ENCODE peak calls at places on chromosomes 13 and 19, in eight cellular contexts. N, H, Q, Y, K, V, J and M are unnamed samples.

GRCh38 chr13:42373048-42373812 is 101.3 kb downstream of the AKAP11 start:
- DNase-seq in N (no peak), Y (no peak), V (no peak), H (no peak), J (no peak), K (no peak), Q (no peak), M (no peak)

GRCh38 chr19:46495789-46496099 is at the start of gene PNMA8B:
- DNase-seq in K (no peak), H (peak; percentile 71), N (peak; percentile 75), Q (no peak), V (peak; percentile 70), Y (peak; percentile 61), J (peak; percentile 63), M (peak; percentile 64)

GRCh38 chr13:39779337-39780270 is 124.1 kb downstream of the COG6 start:
- DNase-seq in J (no peak), K (no peak), V (no peak), H (no peak), N (no peak), Q (no peak), Y (peak; percentile 54), M (no peak)

GRCh38 chr19:46863818-46864629 is 3.2 kb downstream of the ARHGAP35 start:
- DNase-seq in Q (peak; percentile 85), J (no peak), V (peak; percentile 32), Y (peak; percentile 86), H (peak; percentile 87), K (no peak), N (no peak), M (no peak)

GRCh38 chr13:88919970-88920628 is 1248.9 kb downstream of the SLITRK5 start:
- DNase-seq in V (no peak), N (no peak), K (no peak), Q (no peak), H (no peak), Y (no peak), J (no peak), M (no peak)

GRCh38 chr13:36789061-36789460 is 30.0 kb upstream of the RFXAP start:
- DNase-seq in N (no peak), K (no peak), J (no peak), H (no peak), V (no peak), Q (no peak), Y (no peak), M (no peak)

GRCh38 chr13:40399756-40400155 is 266.7 kb downstream of the FOXO1 start:
- DNase-seq in K (no peak), J (no peak), Q (no peak), N (no peak), Y (no peak), H (no peak), V (no peak), M (no peak)

GRCh38 chr13:38804536-38804935 is 117.7 kb downstream of the FREM2 start:
- DNase-seq in Q (no peak), H (no peak), J (no peak), V (no peak), K (no peak), Y (no peak), N (no peak), M (no peak)

GRCh38 chr19:6412111-6412999 is 12.3 kb downstream of the KHSRP start:
- DNase-seq in Y (peak; percentile 25), H (peak; percentile 22), J (no peak), K (no peak), Q (no peak), N (no peak), V (peak; percentile 2), M (peak; percentile 58)

GRCh38 chr13:77480071-77480470 is 55.4 kb upstream of the SCEL start:
- DNase-seq in Q (no peak), Y (peak; percentile 5), J (no peak), K (no peak), V (no peak), N (no peak), H (peak; percentile 15), M (no peak)

GRCh38 chr19:31261651-31262331 is 87.4 kb downstream of the TSHZ3 start:
- DNase-seq in N (no peak), Q (no peak), K (no peak), Y (peak; percentile 39), H (no peak), J (no peak), V (no peak), M (no peak)

GRCh38 chr13:60372141-60372540 is 24.9 kb upstream of the TDRD3 start:
- DNase-seq in Y (no peak), Q (no peak), H (no peak), V (no peak), K (no peak), J (no peak), N (no peak), M (no peak)

GRCh38 chr19:43316591-43317319 is 36.7 kb upstream of the CD177 start:
- DNase-seq in N (peak; percentile 84), Q (no peak), K (no peak), V (no peak), J (no peak), Y (no peak), H (peak; percentile 16), M (no peak)

GRCh38 chr19:49272204-49272603 is 52.8 kb downstream of the SLC6A16 start:
- DNase-seq in N (no peak), Y (peak; percentile 25), V (no peak), K (no peak), Q (peak; percentile 36), J (no peak), H (no peak), M (no peak)

GRCh38 chr19:35011737-35012682 is 11.9 kb downstream of the GRAMD1A start:
- DNase-seq in J (no peak), V (no peak), Y (no peak), Q (no peak), H (no peak), N (no peak), K (no peak), M (no peak)

GRCh38 chr13:59094149-59094548 is 1069.6 kb downstream of the DIAPH3 start:
- DNase-seq in Q (no peak), V (no peak), Y (no peak), N (no peak), K (no peak), J (no peak), H (no peak), M (no peak)

GRCh38 chr13:25602206-25602605 is 230.4 kb downstream of the ATP8A2 start:
- DNase-seq in N (no peak), K (no peak), Y (no peak), J (no peak), V (no peak), Q (no peak), H (no peak), M (no peak)

GRCh38 chr13:22061371-22061805 is 390.5 kb downstream of the FGF9 start:
- DNase-seq in Y (no peak), H (no peak), J (no peak), V (no peak), K (no peak), N (no peak), Q (no peak), M (no peak)

GRCh38 chr13:109719962-109720646 is 66.3 kb downstream of the IRS2 start:
- DNase-seq in Q (no peak), V (no peak), J (no peak), K (no peak), N (no peak), Y (no peak), H (no peak), M (no peak)

GRCh38 chr19:16627928-16628182 is 149 bp downstream of the MED26 start:
- DNase-seq in H (no peak), J (no peak), Y (no peak), N (no peak), Q (no peak), V (no peak), K (no peak), M (no peak)

GRCh38 chr13:19862511-19863313 is 737 bp downstream of the ZMYM5 start:
- DNase-seq in Y (peak; percentile 25), N (no peak), V (no peak), J (peak; percentile 59), Q (no peak), K (peak; percentile 52), H (peak; percentile 62), M (peak; percentile 56)

GRCh38 chr19:29514525-29515232 is 11.1 kb upstream of the VSTM2B start:
- DNase-seq in N (no peak), K (no peak), Y (no peak), Q (no peak), V (no peak), H (no peak), J (no peak), M (no peak)

GRCh38 chr19:57587529-57587928 is 3.6 kb downstream of the ZIK1 start:
- DNase-seq in H (peak; percentile 24), Y (no peak), Q (no peak), N (no peak), K (no peak), J (no peak), V (no peak), M (no peak)

GRCh38 chr13:102598061-102598460 is 1.3 kb downstream of the TPP2 start:
- DNase-seq in J (no peak), V (no peak), H (peak; percentile 20), Q (no peak), N (no peak), Y (no peak), K (no peak), M (no peak)

GRCh38 chr13:44188257-44188656 is 185.4 kb upstream of the SERP2 start:
- DNase-seq in N (no peak), K (no peak), V (no peak), Y (no peak), J (no peak), H (peak; percentile 13), Q (peak; percentile 26), M (no peak)